ENCODE peak calls at places on chromosomes 13 and 19, in nine cellular contexts. One of them, this sample, is unnamed.

GRCh38 chr13:36850790-36851438 is 31.9 kb downstream of the RFXAP start:
- DNase-seq in astrocyte: no peak
- DNase-seq in cardiac muscle cell: peak; percentile 30
- DNase-seq in tibial artery: no peak
- DNase-seq in AG10803: peak; percentile 1
- DNase-seq in colonic mucosa: peak; percentile 29
- DNase-seq in ascending aorta: no peak
- DNase-seq in IMR-90: no peak
- DNase-seq in uterus: no peak
- DNase-seq in this sample: no peak

GRCh38 chr13:107374038-107374437 is 806.1 kb upstream of the ARGLU1 start:
- DNase-seq in cardiac muscle cell: no peak
- DNase-seq in astrocyte: peak; percentile 68
- DNase-seq in tibial artery: no peak
- DNase-seq in uterus: no peak
- DNase-seq in ascending aorta: no peak
- DNase-seq in IMR-90: peak; percentile 83
- DNase-seq in colonic mucosa: no peak
- DNase-seq in AG10803: no peak
- DNase-seq in this sample: no peak

GRCh38 chr13:37526710-37527446 is 71.7 kb downstream of the POSTN start:
- DNase-seq in uterus: no peak
- DNase-seq in ascending aorta: no peak
- DNase-seq in colonic mucosa: no peak
- DNase-seq in AG10803: peak; percentile 99
- DNase-seq in IMR-90: no peak
- DNase-seq in cardiac muscle cell: no peak
- DNase-seq in astrocyte: peak; percentile 79
- DNase-seq in tibial artery: no peak
- DNase-seq in this sample: peak; percentile 92

GRCh38 chr19:39631178-39631577 is 24.5 kb upstream of the LGALS16 start:
- DNase-seq in uterus: no peak
- DNase-seq in cardiac muscle cell: no peak
- DNase-seq in colonic mucosa: no peak
- DNase-seq in AG10803: no peak
- DNase-seq in IMR-90: no peak
- DNase-seq in ascending aorta: no peak
- DNase-seq in astrocyte: no peak
- DNase-seq in tibial artery: no peak
- DNase-seq in this sample: no peak

GRCh38 chr13:111295896-111296295 is 24.5 kb upstream of the TEX29 start:
- DNase-seq in colonic mucosa: no peak
- DNase-seq in IMR-90: no peak
- DNase-seq in AG10803: no peak
- DNase-seq in cardiac muscle cell: no peak
- DNase-seq in tibial artery: no peak
- DNase-seq in astrocyte: no peak
- DNase-seq in uterus: no peak
- DNase-seq in ascending aorta: no peak
- DNase-seq in this sample: no peak

GRCh38 chr19:8204961-8205360 is 4.2 kb upstream of the CERS4 start:
- DNase-seq in ascending aorta: no peak
- DNase-seq in tibial artery: no peak
- DNase-seq in astrocyte: no peak
- DNase-seq in colonic mucosa: no peak
- DNase-seq in IMR-90: no peak
- DNase-seq in AG10803: no peak
- DNase-seq in uterus: no peak
- DNase-seq in cardiac muscle cell: no peak
- DNase-seq in this sample: no peak

GRCh38 chr13:37070956-37071355 is 11.5 kb upstream of the SUPT20H start:
- DNase-seq in AG10803: peak; percentile 55
- DNase-seq in tibial artery: no peak
- DNase-seq in colonic mucosa: no peak
- DNase-seq in astrocyte: peak; percentile 38
- DNase-seq in uterus: no peak
- DNase-seq in cardiac muscle cell: no peak
- DNase-seq in IMR-90: peak; percentile 26
- DNase-seq in ascending aorta: no peak
- DNase-seq in this sample: peak; percentile 25

GRCh38 chr13:84430441-84430840 is 548.2 kb upstream of the SLITRK1 start:
- DNase-seq in tibial artery: no peak
- DNase-seq in cardiac muscle cell: no peak
- DNase-seq in AG10803: no peak
- DNase-seq in ascending aorta: no peak
- DNase-seq in colonic mucosa: no peak
- DNase-seq in astrocyte: no peak
- DNase-seq in uterus: no peak
- DNase-seq in IMR-90: peak; percentile 1
- DNase-seq in this sample: peak; percentile 5

GRCh38 chr19:33767898-33768413 is 28.7 kb upstream of the KCTD15 start:
- DNase-seq in tibial artery: no peak
- DNase-seq in cardiac muscle cell: peak; percentile 88
- DNase-seq in astrocyte: no peak
- DNase-seq in IMR-90: peak; percentile 32
- DNase-seq in ascending aorta: no peak
- DNase-seq in uterus: no peak
- DNase-seq in colonic mucosa: no peak
- DNase-seq in AG10803: no peak
- DNase-seq in this sample: peak; percentile 24

DNA sequence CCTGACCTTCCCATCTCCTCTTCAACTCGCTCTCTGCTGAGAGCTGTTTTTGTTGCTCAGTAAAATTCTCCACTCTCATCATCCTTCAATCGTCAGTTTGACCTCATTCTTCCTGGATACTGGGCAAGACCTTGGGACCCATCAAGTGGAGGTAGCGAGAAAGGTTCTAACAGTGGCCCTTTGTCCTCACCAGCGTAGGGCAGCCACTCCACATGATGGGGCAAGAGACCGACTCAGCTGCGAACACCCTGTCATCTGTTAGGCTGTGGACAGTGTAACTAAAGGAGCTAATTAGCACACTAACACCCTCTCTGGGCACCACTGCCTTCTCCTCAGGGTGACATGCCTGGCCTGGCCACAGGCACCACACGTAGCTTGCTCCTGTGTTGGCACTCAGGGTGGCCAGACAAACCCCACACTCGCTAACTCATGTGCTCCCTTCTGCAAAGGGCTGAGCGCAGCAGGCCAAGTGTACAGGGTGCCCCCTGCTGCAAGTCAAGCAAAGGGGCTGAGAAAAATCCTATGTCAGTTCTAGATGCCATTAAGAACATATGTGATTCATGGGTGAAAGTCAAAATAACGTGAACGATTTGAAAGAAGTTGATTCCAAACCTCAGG is 1216.0 kb downstream of the SLITRK5 start:
- DNase-seq in colonic mucosa: no peak
- DNase-seq in IMR-90: no peak
- DNase-seq in ascending aorta: no peak
- DNase-seq in uterus: no peak
- DNase-seq in astrocyte: no peak
- DNase-seq in cardiac muscle cell: peak; percentile 2
- DNase-seq in AG10803: no peak
- DNase-seq in tibial artery: no peak
- DNase-seq in this sample: no peak
- TF ChIP-seq CTCF in colonic mucosa: no peak
- TF ChIP-seq CTCF in IMR-90: no peak
- TF ChIP-seq CTCF in ascending aorta: no peak
- TF ChIP-seq CTCF in uterus: no peak
- TF ChIP-seq CTCF in astrocyte: no peak
- TF ChIP-seq CTCF in cardiac muscle cell: no peak
- TF ChIP-seq CTCF in AG10803: no peak
- TF ChIP-seq CTCF in tibial artery: no peak
- TF ChIP-seq CTCF in this sample: no peak

GRCh38 chr19:17873661-17874422 is 2.1 kb downstream of the SLC5A5 start:
- DNase-seq in ascending aorta: no peak
- DNase-seq in colonic mucosa: peak; percentile 60
- DNase-seq in tibial artery: no peak
- DNase-seq in cardiac muscle cell: peak; percentile 71
- DNase-seq in IMR-90: no peak
- DNase-seq in astrocyte: no peak
- DNase-seq in uterus: no peak
- DNase-seq in AG10803: no peak
- DNase-seq in this sample: no peak

GRCh38 chr19:17877696-17878095 is 6.0 kb downstream of the SLC5A5 start:
- DNase-seq in cardiac muscle cell: no peak
- DNase-seq in astrocyte: no peak
- DNase-seq in ascending aorta: no peak
- DNase-seq in IMR-90: no peak
- DNase-seq in uterus: no peak
- DNase-seq in AG10803: no peak
- DNase-seq in colonic mucosa: no peak
- DNase-seq in tibial artery: no peak
- DNase-seq in this sample: no peak

GRCh38 chr19:17871878-17872250 is at the start of gene SLC5A5:
- DNase-seq in ascending aorta: no peak
- DNase-seq in tibial artery: no peak
- DNase-seq in colonic mucosa: no peak
- DNase-seq in uterus: no peak
- DNase-seq in astrocyte: no peak
- DNase-seq in AG10803: no peak
- DNase-seq in cardiac muscle cell: no peak
- DNase-seq in IMR-90: no peak
- DNase-seq in this sample: no peak

GRCh38 chr19:17872251-17873001 is 681 bp downstream of the SLC5A5 start:
- DNase-seq in ascending aorta: no peak
- DNase-seq in IMR-90: no peak
- DNase-seq in cardiac muscle cell: no peak
- DNase-seq in AG10803: no peak
- DNase-seq in colonic mucosa: no peak
- DNase-seq in uterus: no peak
- DNase-seq in astrocyte: no peak
- DNase-seq in tibial artery: no peak
- DNase-seq in this sample: no peak

DNA sequence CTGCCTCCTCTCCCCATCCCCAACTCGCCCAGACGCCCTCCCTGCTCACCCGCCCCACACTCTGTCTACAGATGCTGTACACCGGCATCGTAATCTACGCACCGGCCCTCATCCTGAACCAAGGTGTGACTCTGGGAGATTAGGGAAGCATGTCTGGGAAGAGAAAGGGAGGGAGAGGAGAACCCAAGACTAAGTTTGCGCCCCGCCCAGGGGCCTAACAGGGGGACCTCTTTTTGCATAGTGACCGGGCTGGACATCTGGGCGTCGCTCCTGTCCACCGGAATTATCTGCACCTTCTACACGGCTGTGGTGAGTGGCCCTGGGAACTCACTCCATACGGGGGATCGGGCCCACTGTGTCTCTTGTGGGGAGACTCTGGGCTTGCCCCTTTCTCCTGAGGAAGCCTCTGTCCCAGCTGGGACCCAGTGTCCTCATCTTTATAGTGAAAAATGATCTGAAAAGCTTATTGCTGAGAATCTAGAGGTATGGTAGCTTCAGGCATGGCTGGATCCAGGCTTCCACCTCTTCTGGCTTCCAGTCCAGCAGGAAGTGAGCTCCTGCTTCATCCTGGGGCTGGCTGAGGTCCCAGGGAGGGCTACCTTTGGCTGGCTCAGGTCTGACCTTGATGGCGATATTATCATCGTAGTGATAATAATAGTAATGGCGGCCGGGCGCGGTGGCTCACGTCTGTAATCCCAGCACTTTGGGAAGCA is 2.8 kb downstream of the SLC5A5 start:
- DNase-seq in colonic mucosa: no peak
- DNase-seq in astrocyte: no peak
- DNase-seq in AG10803: no peak
- DNase-seq in tibial artery: no peak
- DNase-seq in ascending aorta: no peak
- DNase-seq in cardiac muscle cell: no peak
- DNase-seq in uterus: no peak
- DNase-seq in IMR-90: no peak
- DNase-seq in this sample: no peak
- H3K4me3 ChIP-seq in colonic mucosa: no peak overlapping the region
- H3K4me3 ChIP-seq in astrocyte: no peak overlapping the region
- H3K4me3 ChIP-seq in AG10803: no peak overlapping the region
- H3K4me3 ChIP-seq in tibial artery: no peak overlapping the region
- H3K4me3 ChIP-seq in ascending aorta: no peak overlapping the region
- H3K4me3 ChIP-seq in cardiac muscle cell: no peak overlapping the region
- H3K4me3 ChIP-seq in uterus: no peak overlapping the region
- H3K4me3 ChIP-seq in IMR-90: no peak overlapping the region
- H3K4me3 ChIP-seq in this sample: no peak overlapping the region

DNA sequence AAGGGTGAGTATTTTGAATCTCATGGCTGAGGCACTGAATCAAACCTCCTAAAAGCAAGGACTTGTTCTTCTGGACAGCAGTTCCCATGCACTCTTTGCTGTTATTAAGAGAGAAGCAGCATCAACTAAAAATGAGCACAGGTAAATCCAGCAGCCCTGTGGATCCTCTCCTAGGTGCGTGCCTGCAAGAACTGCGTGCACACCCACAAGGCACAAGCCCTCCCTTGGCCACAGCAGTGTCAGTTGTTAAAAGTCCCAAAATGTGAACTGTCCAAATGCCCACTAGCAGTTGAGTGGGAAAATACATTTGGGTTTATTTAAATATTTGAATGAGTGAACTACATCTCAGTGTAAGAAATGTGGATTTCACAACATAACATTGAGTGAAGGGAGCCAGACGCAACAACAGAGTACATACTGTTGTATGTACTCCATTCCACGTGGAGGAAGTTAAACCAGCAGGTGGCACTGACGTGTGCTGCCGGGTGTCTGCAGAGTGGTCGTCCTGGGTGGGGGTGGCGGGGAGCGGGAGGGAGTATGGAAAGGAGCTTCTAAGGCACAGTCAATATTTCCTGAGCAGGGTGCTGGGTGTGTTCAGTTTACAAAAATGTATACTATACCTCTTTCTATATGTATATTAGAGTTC is 266.4 kb downstream of the NALCN start:
- DNase-seq in astrocyte: peak; percentile 10
- DNase-seq in IMR-90: peak; percentile 66
- DNase-seq in tibial artery: no peak
- DNase-seq in cardiac muscle cell: peak; percentile 28
- DNase-seq in AG10803: peak; percentile 77
- DNase-seq in ascending aorta: no peak
- DNase-seq in colonic mucosa: no peak
- DNase-seq in uterus: no peak
- DNase-seq in this sample: peak; percentile 70
- TF ChIP-seq CTCF in astrocyte: peak; percentile 26
- TF ChIP-seq CTCF in IMR-90: peak; percentile 55
- TF ChIP-seq CTCF in tibial artery: peak; percentile 29
- TF ChIP-seq CTCF in cardiac muscle cell: peak; percentile 24
- TF ChIP-seq CTCF in AG10803: peak; percentile 53
- TF ChIP-seq CTCF in ascending aorta: no peak
- TF ChIP-seq CTCF in colonic mucosa: no peak
- TF ChIP-seq CTCF in uterus: no peak
- TF ChIP-seq CTCF in this sample: peak; percentile 48

GRCh38 chr13:27352698-27353097 is 71.7 kb upstream of the GTF3A start:
- DNase-seq in IMR-90: peak; percentile 11
- DNase-seq in astrocyte: no peak
- DNase-seq in tibial artery: no peak
- DNase-seq in AG10803: no peak
- DNase-seq in colonic mucosa: no peak
- DNase-seq in cardiac muscle cell: no peak
- DNase-seq in ascending aorta: no peak
- DNase-seq in uterus: no peak
- DNase-seq in this sample: no peak
- H3K4me3 ChIP-seq in IMR-90: no peak overlapping the region
- H3K4me3 ChIP-seq in astrocyte: no peak overlapping the region
- H3K4me3 ChIP-seq in tibial artery: no peak overlapping the region
- H3K4me3 ChIP-seq in AG10803: no peak overlapping the region
- H3K4me3 ChIP-seq in colonic mucosa: peak overlapping the region; percentile 0
- H3K4me3 ChIP-seq in cardiac muscle cell: no peak overlapping the region
- H3K4me3 ChIP-seq in ascending aorta: no peak overlapping the region
- H3K4me3 ChIP-seq in uterus: no peak overlapping the region
- H3K4me3 ChIP-seq in this sample: no peak overlapping the region

GRCh38 chr13:42875448-42876269 is 94.3 kb downstream of the FAM216B start:
- DNase-seq in astrocyte: no peak
- DNase-seq in cardiac muscle cell: peak; percentile 20
- DNase-seq in IMR-90: peak; percentile 54
- DNase-seq in uterus: no peak
- DNase-seq in AG10803: no peak
- DNase-seq in tibial artery: no peak
- DNase-seq in ascending aorta: no peak
- DNase-seq in colonic mucosa: no peak
- DNase-seq in this sample: peak; percentile 85
- TF ChIP-seq CTCF in astrocyte: no peak
- TF ChIP-seq CTCF in cardiac muscle cell: peak; percentile 54
- TF ChIP-seq CTCF in IMR-90: peak; percentile 37
- TF ChIP-seq CTCF in uterus: peak; percentile 7
- TF ChIP-seq CTCF in AG10803: no peak
- TF ChIP-seq CTCF in tibial artery: no peak
- TF ChIP-seq CTCF in ascending aorta: no peak
- TF ChIP-seq CTCF in colonic mucosa: no peak
- TF ChIP-seq CTCF in this sample: peak; percentile 38